ENCODE peak calls at places on chromosome 12, in six cellular contexts. S is K562, K is pancreas, M is heart right ventricle, L is fibroblast of lung, V is iPS DF 6.9. W is an unnamed sample.
A peak's percentile ranks its signal among the peaks of the same experiment; 100 is the strongest.

GRCh38 chr12:23929906-23930305 is 19.6 kb downstream of the SOX5 start:
- DNase-seq in K (no peak), S (no peak), M (no peak), V (no peak), L (peak; percentile 4), W (no peak)

GRCh38 chr12:57779736-57780135 is 2.9 kb upstream of the TSFM start:
- DNase-seq in L (no peak), S (no peak), V (no peak), M (no peak), K (no peak), W (no peak)

GRCh38 chr12:108342985-108343384 is 3.9 kb upstream of the CMKLR1 start:
- DNase-seq in M (no peak), S (no peak), L (no peak), V (no peak), K (no peak), W (no peak)

GRCh38 chr12:80504389-80505153 is 60.5 kb downstream of the PTPRQ start:
- DNase-seq in V (no peak), L (no peak), K (no peak), M (no peak), S (no peak), W (no peak)

GRCh38 chr12:21827135-21827534 is 52.6 kb upstream of the KCNJ8 start:
- DNase-seq in K (no peak), L (no peak), M (no peak), S (no peak), V (no peak), W (no peak)

GRCh38 chr12:103884316-103884715 is 43.3 kb upstream of the NT5DC3 start:
- DNase-seq in M (no peak), L (peak; percentile 73), S (no peak), K (no peak), V (no peak), W (no peak)

GRCh38 chr12:69620077-69620476 is 9.4 kb upstream of the LRRC10 start:
- DNase-seq in M (no peak), L (no peak), K (no peak), S (no peak), V (no peak), W (no peak)

GRCh38 chr12:75322464-75322863 is 7.7 kb downstream of the CAPS2 start:
- DNase-seq in V (no peak), M (no peak), L (peak; percentile 56), S (no peak), K (no peak), W (no peak)

GRCh38 chr12:94222351-94222750 is 74.0 kb downstream of the PLXNC1 start:
- DNase-seq in V (no peak), S (no peak), K (no peak), L (no peak), M (no peak), W (no peak)

GRCh38 chr12:127823801-127824200 is 443.2 kb upstream of the TMEM132C start:
- DNase-seq in L (no peak), V (no peak), M (no peak), S (no peak), K (no peak), W (no peak)

GRCh38 chr12:125145196-125145595 is 80.0 kb downstream of the AACS start:
- DNase-seq in S (no peak), V (no peak), M (no peak), L (no peak), K (no peak), W (no peak)

GRCh38 chr12:93098077-93098476 is 169.0 kb upstream of the EEA1 start:
- DNase-seq in L (peak; percentile 53), K (no peak), M (no peak), V (no peak), S (peak; percentile 50), W (no peak)

GRCh38 chr12:39451977-39452376 is 9.1 kb upstream of the KIF21A start:
- DNase-seq in K (no peak), M (no peak), L (no peak), S (no peak), V (peak; percentile 52), W (no peak)

GRCh38 chr12:120762093-120762492 is 36.5 kb downstream of the ACADS start:
- DNase-seq in L (no peak), S (no peak), M (no peak), K (no peak), V (no peak), W (no peak)

GRCh38 chr12:75205556-75205955 is 4.1 kb downstream of the KCNC2 start:
- DNase-seq in S (no peak), K (no peak), V (no peak), M (no peak), L (no peak), W (no peak)

GRCh38 chr12:57385586-57385985 is 45.3 kb downstream of the R3HDM2 start:
- DNase-seq in M (no peak), S (no peak), V (no peak), L (no peak), K (no peak), W (no peak)

GRCh38 chr12:120546050-120546386 is 11.9 kb downstream of the RNF10 start:
- DNase-seq in S (no peak), M (no peak), K (no peak), L (no peak), V (no peak), W (no peak)

GRCh38 chr12:30847259-30847658 is 79.3 kb upstream of the TSPAN11 start:
- DNase-seq in V (no peak), M (no peak), K (no peak), L (peak; percentile 81), S (peak; percentile 40), W (no peak)

GRCh38 chr12:106753526-106753925 is 21.0 kb upstream of the RIC8B start:
- DNase-seq in L (no peak), M (no peak), S (no peak), K (no peak), V (no peak), W (no peak)

GRCh38 chr12:1635656-1636055 is 6.6 kb downstream of the WNT5B start:
- DNase-seq in K (no peak), S (no peak), L (no peak), V (no peak), M (no peak), W (no peak)

GRCh38 chr12:11607313-11608081 is 42.0 kb upstream of the ETV6 start:
- DNase-seq in V (no peak), K (no peak), L (peak; percentile 42), S (no peak), M (no peak), W (no peak)

GRCh38 chr12:100733817-100734593 is 60.6 kb upstream of the ANO4 start:
- DNase-seq in M (no peak), L (peak; percentile 65), S (no peak), V (no peak), K (no peak), W (no peak)

GRCh38 chr12:114759635-114760034 is 75.7 kb upstream of the TBX3 start:
- DNase-seq in V (no peak), M (no peak), L (no peak), K (no peak), S (no peak), W (no peak)

GRCh38 chr12:121240484-121241202 is 30.7 kb downstream of the P2RX4 start:
- DNase-seq in V (no peak), K (no peak), S (peak; percentile 67), M (peak; percentile 79), L (peak; percentile 32), W (peak; percentile 34)

GRCh38 chr12:101648195-101648594 is 49.2 kb upstream of the CHPT1 start:
- DNase-seq in M (no peak), L (no peak), K (no peak), V (no peak), S (no peak), W (no peak)

GRCh38 chr12:28497889-28498411 is 307.7 kb downstream of the CCDC91 start:
- DNase-seq in S (no peak), M (no peak), V (no peak), L (peak; percentile 25), K (no peak), W (no peak)

GRCh38 chr12:38930994-38931393 is 25.6 kb upstream of the CPNE8 start:
- DNase-seq in L (no peak), V (no peak), K (no peak), S (no peak), M (no peak), W (no peak)

GRCh38 chr12:52066346-52067080 is 3.3 kb upstream of the ATG101 start:
- DNase-seq in K (no peak), M (no peak), S (no peak), L (no peak), V (no peak), W (no peak)

GRCh38 chr12:47758834-47759690 is at the start of gene RAPGEF3:
- DNase-seq in S (peak; percentile 92), K (peak; percentile 95), V (no peak), L (peak; percentile 68), M (peak; percentile 89), W (peak; percentile 73)

GRCh38 chr12:46555379-46555778 is 182.8 kb upstream of the SLC38A2 start:
- DNase-seq in S (no peak), M (no peak), K (no peak), L (peak; percentile 93), V (no peak), W (no peak)

GRCh38 chr12:66861157-66861750 is 182.4 kb upstream of the GRIP1 start:
- DNase-seq in S (peak; percentile 41), M (peak; percentile 19), V (peak; percentile 58), L (peak; percentile 64), K (no peak), W (no peak)

GRCh38 chr12:30753233-30753632 is 1.5 kb downstream of the CAPRIN2 start:
- DNase-seq in M (no peak), K (no peak), V (peak; percentile 35), L (peak; percentile 46), S (peak; percentile 34), W (no peak)

DNA sequence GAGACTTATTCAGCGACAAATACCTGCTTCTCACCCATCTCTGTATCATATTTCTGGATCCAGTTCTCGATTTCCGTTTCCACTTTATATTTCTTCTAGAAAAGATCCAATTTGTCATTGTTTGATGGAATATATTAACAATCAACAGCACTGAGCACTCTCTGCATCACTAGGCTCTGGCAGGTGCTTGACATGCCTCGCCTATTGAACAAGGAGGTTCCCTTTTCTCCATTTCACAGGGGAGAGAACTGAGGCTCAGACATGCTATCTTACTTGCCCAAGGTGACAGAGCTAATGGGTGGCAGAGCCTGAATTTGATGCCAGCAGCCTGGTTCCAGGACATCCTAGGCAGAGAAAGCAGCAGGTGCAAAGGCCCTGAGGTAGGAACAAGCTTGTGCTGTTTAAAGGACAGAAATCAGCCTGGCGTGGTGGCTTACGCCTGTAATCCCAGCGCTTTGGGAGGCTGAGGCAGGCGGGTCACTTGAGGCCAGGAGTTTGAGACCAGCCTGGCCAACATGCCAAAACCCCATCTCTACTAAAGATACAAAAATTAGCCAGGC is 12.1 kb downstream of the RITA1 start:
- DNase-seq in L (no peak), M (no peak), K (no peak), S (no peak), V (no peak), W (no peak)
- H3K4me1 ChIP-seq in L (peaks cover 11% of the 10 kb centered on the region), M (peaks cover 52% of the 10 kb centered on the region), K (peaks cover 17% of the 10 kb centered on the region), S (peaks cover 2% of the 10 kb centered on the region), V (no peaks in the 10 kb centered on the region), W (peaks cover 12% of the 10 kb centered on the region)

GRCh38 chr12:44654641-44655625 is 221.2 kb downstream of the NELL2 start:
- DNase-seq in M (no peak), K (no peak), S (no peak), V (no peak), L (no peak), W (no peak)
- H3K4me3 ChIP-seq in M (no peak overlapping the region), K (no peak overlapping the region), S (no peak overlapping the region), V (no peak overlapping the region), L (no peak overlapping the region), W (no peak overlapping the region)

GRCh38 chr12:65508281-65509035 is 230.0 kb downstream of the MSRB3 start:
- DNase-seq in V (no peak), S (no peak), K (no peak), L (no peak), M (no peak), W (no peak)
- H3K4me1 ChIP-seq in V (peaks cover 2% of the 10 kb centered on the region), S (no peaks in the 10 kb centered on the region), K (no peaks in the 10 kb centered on the region), L (peaks cover 4% of the 10 kb centered on the region), M (peaks cover 12% of the 10 kb centered on the region), W (peaks cover 5% of the 10 kb centered on the region)

GRCh38 chr12:53991077-53991460 is 6.1 kb downstream of the HOXC10 start:
- DNase-seq in V (no peak), S (no peak), K (no peak), M (no peak), L (no peak), W (peak; percentile 85)
- H3K4me3 ChIP-seq in V (no peak overlapping the region), S (no peak overlapping the region), K (no peak overlapping the region), M (no peak overlapping the region), L (no peak overlapping the region), W (peak overlapping the region; percentile 48)